ENCODE peak calls at places on chromosomes 12 and 14, in seven cellular contexts. S is GM23338; L is body of pancreas; W is CD4-positive, alpha-beta memory T cell; A is naive thymus-derived CD4-positive, alpha-beta T cell; P is breast epithelium; E is tibial nerve. D is an unnamed sample.

GRCh38 chr14:69484444-69485113 is at the start of gene PLEKHD1:
- DNase-seq in S (peak; percentile 79), L (no peak), W (no peak), A (no peak), P (no peak), E (no peak), D (no peak)

GRCh38 chr12:11500222-11500860 is 105.0 kb upstream of the PRB2 start:
- DNase-seq in S (peak; percentile 97), L (peak; percentile 82), W (peak; percentile 70), A (peak; percentile 81), P (peak; percentile 65), E (peak; percentile 55), D (peak; percentile 66)

GRCh38 chr12:6323340-6323994 is 13.0 kb downstream of the PLEKHG6 start:
- DNase-seq in S (peak; percentile 92), L (peak; percentile 73), W (peak; percentile 51), A (peak; percentile 59), P (no peak), E (no peak), D (peak; percentile 36)

GRCh38 chr14:102323102-102323501 is 3.6 kb downstream of the ZNF839 start:
- DNase-seq in S (peak; percentile 74), L (peak; percentile 77), W (no peak), A (peak; percentile 27), P (peak; percentile 72), E (peak; percentile 78), D (peak; percentile 26)

GRCh38 chr12:104526320-104526719 is 69.6 kb downstream of the CHST11 start:
- DNase-seq in S (peak; percentile 83), L (no peak), W (no peak), A (no peak), P (no peak), E (no peak), D (no peak)

GRCh38 chr12:122374707-122375106 is 47.8 kb downstream of the CLIP1 start:
- DNase-seq in S (no peak), L (no peak), W (no peak), A (no peak), P (no peak), E (no peak), D (no peak)

GRCh38 chr14:23068792-23069412 is 11.6 kb upstream of the CDH24 start:
- DNase-seq in S (peak; percentile 96), L (peak; percentile 90), W (peak; percentile 77), A (peak; percentile 83), P (peak; percentile 77), E (peak; percentile 53), D (peak; percentile 82)

GRCh38 chr14:65446159-65446558 is 33.6 kb downstream of the FUT8 start:
- DNase-seq in S (no peak), L (no peak), W (no peak), A (no peak), P (no peak), E (no peak), D (no peak)

GRCh38 chr12:54373619-54374554 is 9.6 kb upstream of the GPR84 start:
- DNase-seq in S (no peak), L (no peak), W (no peak), A (no peak), P (no peak), E (no peak), D (no peak)

GRCh38 chr12:64171715-64172114 is 50.4 kb downstream of the KICS2 start:
- DNase-seq in S (no peak), L (no peak), W (no peak), A (no peak), P (no peak), E (no peak), D (no peak)

GRCh38 chr14:64800000-64800399 is 79.7 kb downstream of the SPTB start:
- DNase-seq in S (peak; percentile 80), L (peak; percentile 36), W (no peak), A (peak; percentile 13), P (no peak), E (no peak), D (peak; percentile 10)

GRCh38 chr14:99773496-99774203 is 19.6 kb upstream of the EML1 start:
- DNase-seq in S (peak; percentile 47), L (no peak), W (no peak), A (no peak), P (no peak), E (no peak), D (no peak)

GRCh38 chr14:73467377-73467776 is 9.0 kb upstream of the NUMB start:
- DNase-seq in S (no peak), L (peak; percentile 56), W (no peak), A (no peak), P (no peak), E (no peak), D (no peak)
- H3K27ac ChIP-seq in S (no peak overlapping the region), L (no peak overlapping the region), W (no peak overlapping the region), A (no peak overlapping the region), P (no peak overlapping the region), E (no peak overlapping the region), D (no peak overlapping the region)

GRCh38 chr14:68269136-68269535 is 449.6 kb downstream of the RAD51B start:
- DNase-seq in S (no peak), L (no peak), W (no peak), A (no peak), P (no peak), E (no peak), D (no peak)
- H3K27ac ChIP-seq in S (no peak overlapping the region), L (no peak overlapping the region), W (no peak overlapping the region), A (peak overlapping the region; percentile 13), P (no peak overlapping the region), E (peak overlapping the region; percentile 57), D (no peak overlapping the region)

DNA sequence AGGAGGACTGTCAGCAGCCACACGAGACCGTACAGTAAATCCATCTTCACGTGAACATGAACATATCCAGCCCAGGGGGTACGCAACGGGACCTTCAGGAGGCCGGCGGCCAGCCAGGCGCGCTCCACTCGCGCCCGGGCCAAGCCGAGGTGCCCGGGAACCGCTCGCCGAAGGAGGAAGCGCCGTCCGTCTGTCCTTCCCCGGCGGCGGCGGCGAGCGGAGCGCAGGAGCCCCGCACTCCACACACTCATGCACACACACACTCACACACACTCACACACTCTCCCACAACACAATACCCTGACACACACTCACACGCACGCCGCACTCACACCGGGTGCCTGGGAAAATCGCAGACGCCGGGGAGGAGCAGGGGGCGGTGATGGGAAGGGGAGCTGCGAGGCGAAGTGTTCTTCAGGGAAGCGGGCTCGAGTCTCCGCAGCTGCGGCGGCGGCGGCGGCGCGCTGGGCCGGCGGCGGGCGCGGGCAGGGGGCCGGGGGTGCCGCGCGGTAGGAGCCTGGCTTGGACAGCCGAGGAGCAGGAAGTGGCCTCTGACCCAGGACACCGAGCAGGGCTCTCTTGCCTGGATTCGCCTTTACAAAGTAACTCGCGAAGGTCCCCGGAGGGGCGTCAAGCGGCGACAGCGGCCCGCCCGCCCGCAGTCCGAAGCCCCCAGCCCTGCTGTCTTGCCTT is 713 bp downstream of the MDGA2 start:
- DNase-seq in S (peak; percentile 63), L (no peak), W (no peak), A (no peak), P (no peak), E (no peak), D (no peak)
- H3K27ac ChIP-seq in S (no peak overlapping the region), L (no peak overlapping the region), W (no peak overlapping the region), A (no peak overlapping the region), P (no peak overlapping the region), E (no peak overlapping the region), D (no peak overlapping the region)

DNA sequence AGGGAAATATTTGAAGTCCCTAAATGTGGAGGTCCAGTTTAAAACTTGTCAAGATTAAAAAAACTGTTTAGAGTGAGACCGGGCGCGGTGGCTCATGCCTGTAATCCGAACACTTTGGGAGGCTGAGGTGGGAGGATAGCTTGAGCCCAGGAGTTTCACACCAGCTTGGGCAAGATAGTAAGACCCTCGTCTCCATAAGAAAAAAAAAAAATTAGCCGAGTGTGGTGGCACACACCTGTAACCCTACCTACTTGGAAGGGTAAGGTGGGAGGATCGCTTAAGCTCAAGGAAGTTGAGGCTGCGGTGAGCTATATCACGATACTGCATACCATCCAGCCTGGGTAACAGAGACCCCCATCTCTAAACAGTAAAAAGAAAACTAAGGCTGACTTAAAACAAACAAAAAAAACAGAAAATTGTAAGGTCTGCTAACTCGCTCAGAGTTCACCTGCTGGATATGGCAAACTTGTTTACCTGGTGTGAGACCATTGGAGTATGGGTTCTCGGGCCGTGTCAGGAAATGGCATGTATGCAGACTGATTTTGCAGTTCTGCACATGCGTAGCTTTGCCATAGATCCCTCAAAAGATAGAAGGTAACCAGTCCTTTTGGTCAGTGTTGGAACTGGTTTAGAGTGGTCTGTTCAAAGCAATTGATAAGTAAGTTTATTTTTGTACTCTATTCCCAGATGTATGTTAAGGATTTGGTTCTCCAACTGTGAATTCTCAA is 2.1 kb downstream of the RNF10 start:
- DNase-seq in S (no peak), L (peak; percentile 32), W (peak; percentile 33), A (peak; percentile 30), P (no peak), E (no peak), D (no peak)
- H3K27ac ChIP-seq in S (peak overlapping the region; percentile 53), L (no peak overlapping the region), W (peak overlapping the region; percentile 94), A (peak overlapping the region; percentile 97), P (peak overlapping the region; percentile 98), E (peak overlapping the region; percentile 96), D (peak overlapping the region; percentile 15)

GRCh38 chr12:108717243-108717642 is 14.1 kb downstream of the CORO1C start:
- DNase-seq in S (no peak), L (no peak), W (no peak), A (no peak), P (no peak), E (no peak), D (no peak)
- H3K27ac ChIP-seq in S (peak overlapping the region; percentile 51), L (no peak overlapping the region), W (no peak overlapping the region), A (no peak overlapping the region), P (no peak overlapping the region), E (no peak overlapping the region), D (no peak overlapping the region)

GRCh38 chr12:28781671-28782652 is 367.1 kb upstream of the FAR2 start:
- DNase-seq in S (no peak), L (no peak), W (no peak), A (no peak), P (no peak), E (no peak), D (no peak)
- H3K27ac ChIP-seq in S (no peak overlapping the region), L (no peak overlapping the region), W (no peak overlapping the region), A (no peak overlapping the region), P (no peak overlapping the region), E (no peak overlapping the region), D (no peak overlapping the region)

DNA sequence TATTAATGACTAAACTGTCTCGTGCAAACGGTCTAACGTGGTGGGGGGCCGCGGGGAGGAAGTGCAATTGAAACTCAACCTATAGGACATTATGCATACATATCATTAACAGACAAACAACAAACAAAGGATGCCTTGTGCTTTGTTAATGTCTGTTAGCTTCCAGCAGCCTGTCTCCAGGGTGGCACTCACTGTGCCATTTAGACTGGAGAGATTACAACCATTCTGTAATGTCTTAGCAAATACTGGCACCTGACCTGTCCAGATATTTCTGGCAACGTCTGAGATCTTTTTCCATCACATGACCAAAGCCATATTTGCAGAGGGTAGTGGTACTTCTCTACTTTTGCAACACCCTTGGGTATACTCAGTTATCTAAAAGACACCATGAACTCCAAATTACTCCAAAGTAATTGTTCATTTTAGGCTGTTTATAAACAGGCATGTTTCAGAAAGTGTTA is 11.6 kb downstream of the BHLHE41 start:
- DNase-seq in S (peak; percentile 51), L (peak; percentile 67), W (no peak), A (no peak), P (no peak), E (no peak), D (no peak)
- H3K27ac ChIP-seq in S (peak overlapping the region; percentile 68), L (peak overlapping the region; percentile 97), W (no peak overlapping the region), A (no peak overlapping the region), P (peak overlapping the region; percentile 98), E (peak overlapping the region; percentile 93), D (no peak overlapping the region)